ENCODE peak calls at places on chromosomes 2 and 18, in six cellular contexts. One of them, this sample, is unnamed.

GRCh38 chr2:32496657-32497056 is 131.2 kb upstream of the TTC27 start:
- DNase-seq in neural progenitor cell: no peak
- DNase-seq in HCT116: no peak
- DNase-seq in fibroblast of lung: no peak
- DNase-seq in GM23248: no peak
- DNase-seq in mammary epithelial cell: no peak
- DNase-seq in this sample: no peak

GRCh38 chr2:38245114-38245641 is 131.9 kb downstream of the ATL2 start:
- DNase-seq in neural progenitor cell: no peak
- DNase-seq in HCT116: no peak
- DNase-seq in fibroblast of lung: peak
- DNase-seq in GM23248: peak
- DNase-seq in mammary epithelial cell: peak
- DNase-seq in this sample: peak

GRCh38 chr2:240622631-240623235 is 2.5 kb upstream of the GPR35 start:
- DNase-seq in fibroblast of lung: no peak
- DNase-seq in neural progenitor cell: no peak
- DNase-seq in mammary epithelial cell: no peak
- DNase-seq in GM23248: no peak
- DNase-seq in HCT116: no peak
- DNase-seq in this sample: no peak

GRCh38 chr18:56575819-56576663 is 62.4 kb downstream of the TXNL1 start:
- DNase-seq in mammary epithelial cell: peak
- DNase-seq in HCT116: peak
- DNase-seq in fibroblast of lung: peak
- DNase-seq in neural progenitor cell: peak
- DNase-seq in GM23248: peak
- DNase-seq in this sample: peak

GRCh38 chr2:212958757-212959295 is 192.6 kb downstream of the IKZF2 start:
- DNase-seq in fibroblast of lung: peak
- DNase-seq in GM23248: peak
- DNase-seq in mammary epithelial cell: peak
- DNase-seq in neural progenitor cell: no peak
- DNase-seq in HCT116: no peak
- DNase-seq in this sample: no peak

GRCh38 chr2:117989854-117990438 is 23.9 kb downstream of the CCDC93 start:
- DNase-seq in HCT116: no peak
- DNase-seq in neural progenitor cell: no peak
- DNase-seq in fibroblast of lung: no peak
- DNase-seq in GM23248: no peak
- DNase-seq in mammary epithelial cell: no peak
- DNase-seq in this sample: no peak

GRCh38 chr2:96148410-96149217 is 3.4 kb upstream of the DUSP2 start:
- DNase-seq in GM23248: peak
- DNase-seq in neural progenitor cell: peak
- DNase-seq in fibroblast of lung: peak
- DNase-seq in mammary epithelial cell: peak
- DNase-seq in HCT116: peak
- DNase-seq in this sample: no peak

GRCh38 chr2:70104231-70105111 is 17.2 kb downstream of the PCBP1 start:
- DNase-seq in mammary epithelial cell: no peak
- DNase-seq in HCT116: no peak
- DNase-seq in neural progenitor cell: no peak
- DNase-seq in fibroblast of lung: peak
- DNase-seq in GM23248: peak
- DNase-seq in this sample: no peak

GRCh38 chr2:84851876-84852275 is 29.0 kb downstream of the TRABD2A start:
- DNase-seq in fibroblast of lung: no peak
- DNase-seq in neural progenitor cell: no peak
- DNase-seq in GM23248: no peak
- DNase-seq in HCT116: no peak
- DNase-seq in mammary epithelial cell: no peak
- DNase-seq in this sample: no peak

GRCh38 chr2:102147935-102148334 is 5.4 kb downstream of the IL1R1 start:
- DNase-seq in HCT116: no peak
- DNase-seq in GM23248: peak
- DNase-seq in neural progenitor cell: no peak
- DNase-seq in mammary epithelial cell: peak
- DNase-seq in fibroblast of lung: peak
- DNase-seq in this sample: no peak

GRCh38 chr2:27316655-27317412 is 6.1 kb downstream of the MPV17 start:
- DNase-seq in fibroblast of lung: no peak
- DNase-seq in HCT116: no peak
- DNase-seq in neural progenitor cell: no peak
- DNase-seq in mammary epithelial cell: no peak
- DNase-seq in GM23248: no peak
- DNase-seq in this sample: no peak

GRCh38 chr18:76720683-76721082 is 101.7 kb upstream of the ZNF236 start:
- DNase-seq in fibroblast of lung: no peak
- DNase-seq in HCT116: no peak
- DNase-seq in neural progenitor cell: no peak
- DNase-seq in GM23248: peak
- DNase-seq in mammary epithelial cell: no peak
- DNase-seq in this sample: no peak

GRCh38 chr2:152650768-152651371 is 66.4 kb downstream of the PRPF40A start:
- DNase-seq in neural progenitor cell: no peak
- DNase-seq in mammary epithelial cell: no peak
- DNase-seq in GM23248: no peak
- DNase-seq in HCT116: no peak
- DNase-seq in fibroblast of lung: no peak
- DNase-seq in this sample: no peak

GRCh38 chr2:156466739-156467405 is 30.7 kb downstream of the GPD2 start:
- DNase-seq in HCT116: no peak
- DNase-seq in fibroblast of lung: peak
- DNase-seq in mammary epithelial cell: no peak
- DNase-seq in GM23248: peak
- DNase-seq in neural progenitor cell: no peak
- DNase-seq in this sample: no peak

GRCh38 chr2:22442051-22442450 is 942.9 kb upstream of the KLHL29 start:
- DNase-seq in mammary epithelial cell: no peak
- DNase-seq in HCT116: no peak
- DNase-seq in neural progenitor cell: no peak
- DNase-seq in fibroblast of lung: no peak
- DNase-seq in GM23248: no peak
- DNase-seq in this sample: no peak

GRCh38 chr2:5555636-5556035 is 136.5 kb upstream of the SOX11 start:
- DNase-seq in neural progenitor cell: no peak
- DNase-seq in fibroblast of lung: no peak
- DNase-seq in mammary epithelial cell: no peak
- DNase-seq in GM23248: no peak
- DNase-seq in HCT116: no peak
- DNase-seq in this sample: no peak

GRCh38 chr18:57801379-57802165 is 1.5 kb downstream of the ATP8B1 start:
- DNase-seq in fibroblast of lung: peak
- DNase-seq in mammary epithelial cell: no peak
- DNase-seq in HCT116: no peak
- DNase-seq in neural progenitor cell: peak
- DNase-seq in GM23248: peak
- DNase-seq in this sample: no peak
- TF ChIP-seq EZH2 in fibroblast of lung: no peak
- TF ChIP-seq EZH2 in mammary epithelial cell: no peak
- TF ChIP-seq EZH2 in HCT116: no peak
- TF ChIP-seq EZH2 in neural progenitor cell: peak
- TF ChIP-seq EZH2 in GM23248: no peak
- TF ChIP-seq EZH2 in this sample: no peak

GRCh38 chr2:202831241-202831997 is 40.1 kb downstream of the ICA1L start:
- DNase-seq in fibroblast of lung: peak
- DNase-seq in HCT116: peak
- DNase-seq in mammary epithelial cell: peak
- DNase-seq in GM23248: peak
- DNase-seq in neural progenitor cell: peak
- DNase-seq in this sample: peak
- H3K9ac ChIP-seq in fibroblast of lung: no peak
- H3K9ac ChIP-seq in HCT116: no peak
- H3K9ac ChIP-seq in mammary epithelial cell: no peak
- H3K9ac ChIP-seq in GM23248: no peak
- H3K9ac ChIP-seq in neural progenitor cell: no peak
- H3K9ac ChIP-seq in this sample: no peak

DNA sequence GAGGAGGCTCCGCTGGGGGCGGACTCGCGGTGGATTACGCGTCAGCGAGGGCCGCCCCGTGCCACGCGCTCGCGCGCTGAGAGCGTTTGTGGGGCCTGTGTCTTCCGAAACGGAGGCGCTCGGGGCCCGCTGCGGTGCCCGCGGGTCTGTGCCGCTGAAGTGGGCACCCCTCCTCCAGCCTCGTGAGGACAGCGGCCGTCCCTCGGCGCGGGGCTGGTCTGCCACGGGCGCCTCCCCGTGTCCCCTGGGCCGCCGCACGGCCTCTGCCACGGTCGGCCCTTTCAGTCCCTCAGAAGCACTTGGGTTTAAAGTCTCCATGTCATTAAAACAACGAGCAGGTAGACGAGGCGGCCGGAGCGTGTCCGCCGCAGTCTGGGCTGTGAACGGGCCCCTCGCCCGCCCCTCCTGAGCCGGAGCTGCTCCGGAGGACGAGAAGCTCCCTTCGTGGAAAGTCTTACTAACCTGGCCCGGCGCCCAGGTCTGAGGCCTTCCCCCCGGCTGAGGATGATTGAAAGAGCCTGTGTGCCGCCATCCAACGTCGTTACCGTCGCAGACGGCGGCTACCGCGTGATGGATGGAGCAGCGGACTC is 97.6 kb downstream of the NFATC1 start:
- DNase-seq in neural progenitor cell: no peak
- DNase-seq in HCT116: no peak
- DNase-seq in mammary epithelial cell: no peak
- DNase-seq in fibroblast of lung: no peak
- DNase-seq in GM23248: no peak
- DNase-seq in this sample: no peak
- TF ChIP-seq EZH2 in neural progenitor cell: no peak
- TF ChIP-seq EZH2 in HCT116: no peak
- TF ChIP-seq EZH2 in mammary epithelial cell: no peak
- TF ChIP-seq EZH2 in fibroblast of lung: no peak
- TF ChIP-seq EZH2 in GM23248: no peak
- TF ChIP-seq EZH2 in this sample: no peak

DNA sequence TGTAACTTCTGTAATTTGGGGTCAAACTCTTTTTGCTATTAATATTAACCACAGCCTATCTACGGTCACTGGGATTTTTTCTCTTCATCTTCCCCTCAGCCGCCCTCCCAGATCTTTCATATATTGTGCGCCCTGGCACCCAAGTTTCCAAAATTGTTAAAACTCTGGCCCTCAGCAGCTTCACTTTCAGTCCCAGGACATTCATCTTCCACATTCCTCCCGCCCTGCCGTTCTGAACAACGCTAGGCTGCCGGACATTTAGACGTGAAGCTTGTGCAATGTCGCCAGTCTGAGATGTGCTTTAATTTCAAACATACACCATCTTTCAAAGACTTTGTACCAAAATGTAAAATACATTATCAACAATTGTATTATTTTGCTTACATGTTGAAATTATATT is 1.8 kb upstream of the TMEM18 start:
- DNase-seq in mammary epithelial cell: no peak
- DNase-seq in HCT116: no peak
- DNase-seq in GM23248: no peak
- DNase-seq in neural progenitor cell: no peak
- DNase-seq in fibroblast of lung: no peak
- DNase-seq in this sample: no peak
- H3K9ac ChIP-seq in mammary epithelial cell: no peak
- H3K9ac ChIP-seq in HCT116: no peak
- H3K9ac ChIP-seq in GM23248: no peak
- H3K9ac ChIP-seq in neural progenitor cell: no peak
- H3K9ac ChIP-seq in fibroblast of lung: no peak
- H3K9ac ChIP-seq in this sample: no peak

GRCh38 chr2:161427413-161428239 is 11.5 kb downstream of the TBR1 start:
- DNase-seq in HCT116: no peak
- DNase-seq in neural progenitor cell: peak
- DNase-seq in mammary epithelial cell: no peak
- DNase-seq in GM23248: peak
- DNase-seq in fibroblast of lung: no peak
- DNase-seq in this sample: no peak
- TF ChIP-seq EZH2 in HCT116: no peak
- TF ChIP-seq EZH2 in neural progenitor cell: peak
- TF ChIP-seq EZH2 in mammary epithelial cell: no peak
- TF ChIP-seq EZH2 in GM23248: no peak
- TF ChIP-seq EZH2 in fibroblast of lung: peak
- TF ChIP-seq EZH2 in this sample: no peak